ENCODE peak calls at places on chromosomes 7 and 10, in nine cellular contexts. Y is LHCN-M2; N is caudate nucleus; A is activated CD4-positive, alpha-beta T cell treated with anti-CD3 and anti-CD28 coated beads for 48 hours; D is natural killer cell; B is NCI-H82; E is left colon; Z is progenitor cell of endocrine pancreas; F is HFFc6. P is an unnamed sample.

GRCh38 chr7:151017953-151018420 is 6.3 kb downstream of the ATG9B start:
- DNase-seq in D (peak), B (peak), E (peak), F (no peak), Z (peak), Y (no peak), A (peak), N (no peak), P (no peak)

GRCh38 chr7:10703981-10704380 is 269.7 kb upstream of the PHF14 start:
- DNase-seq in E (no peak), F (no peak), D (no peak), B (no peak), Y (no peak), N (no peak), Z (no peak), A (no peak), P (no peak)

GRCh38 chr10:116766241-116767198 is 24.2 kb upstream of the HSPA12A start:
- DNase-seq in Y (no peak), E (no peak), A (no peak), N (no peak), B (no peak), D (no peak), Z (no peak), F (no peak), P (no peak)

GRCh38 chr7:35581564-35581963 is 113.4 kb downstream of the HERPUD2 start:
- DNase-seq in Z (no peak), B (no peak), Y (no peak), F (no peak), D (no peak), A (no peak), E (no peak), N (no peak), P (no peak)

GRCh38 chr10:75432176-75432575 is 752 bp downstream of the LRMDA start:
- DNase-seq in E (peak), B (no peak), D (no peak), Y (no peak), Z (no peak), A (no peak), F (no peak), N (no peak), P (no peak)

GRCh38 chr7:108002726-108003590 is at the start of gene LAMB1:
- DNase-seq in D (no peak), N (no peak), Y (peak), E (peak), F (peak), A (peak), Z (peak), B (peak), P (peak)

GRCh38 chr7:44257618-44258422 is 57.0 kb downstream of the YKT6 start:
- DNase-seq in E (peak), N (no peak), D (peak), F (peak), Y (peak), B (peak), A (peak), Z (no peak), P (peak)

GRCh38 chr7:77538186-77538907 is 1.3 kb downstream of the PTPN12 start:
- DNase-seq in E (peak), B (peak), D (no peak), Z (peak), Y (peak), F (peak), A (no peak), N (no peak), P (peak)

GRCh38 chr7:157549612-157550299 is 213.0 kb downstream of the DNAJB6 start:
- DNase-seq in B (no peak), N (no peak), A (no peak), F (no peak), Y (no peak), D (no peak), E (no peak), Z (no peak), P (no peak)

GRCh38 chr7:98567979-98568378 is 49.1 kb upstream of the NPTX2 start:
- DNase-seq in B (no peak), A (no peak), F (no peak), N (no peak), Y (no peak), D (no peak), Z (no peak), E (no peak), P (no peak)

GRCh38 chr7:135774284-135774683 is 25.7 kb upstream of the FAM180A start:
- DNase-seq in A (no peak), Z (no peak), Y (no peak), D (no peak), F (peak), B (no peak), E (no peak), N (no peak), P (peak)

GRCh38 chr7:6725003-6725402 is 18.3 kb upstream of the ZNF12 start:
- DNase-seq in A (no peak), F (no peak), E (peak), B (no peak), N (no peak), Y (no peak), D (no peak), Z (no peak), P (no peak)

GRCh38 chr10:125264091-125264490 is 103.7 kb upstream of the CTBP2 start:
- DNase-seq in D (no peak), F (no peak), Y (no peak), E (no peak), Z (no peak), N (no peak), A (no peak), B (no peak), P (no peak)

GRCh38 chr7:93160410-93160809 is 12.2 kb upstream of the SAMD9L start:
- DNase-seq in F (peak), E (no peak), Z (no peak), N (no peak), B (no peak), Y (no peak), D (no peak), A (no peak), P (no peak)

GRCh38 chr7:76260171-76260703 is 42.2 kb upstream of the HSPB1 start:
- DNase-seq in B (peak), E (no peak), D (peak), Y (peak), Z (peak), N (no peak), F (no peak), A (peak), P (peak)

GRCh38 chr7:77473240-77474005 is 57.3 kb upstream of the GSAP start:
- DNase-seq in Y (no peak), B (no peak), Z (no peak), F (no peak), E (no peak), N (no peak), D (no peak), A (no peak), P (peak)

GRCh38 chr10:129568562-129569344 is 101.7 kb downstream of the MGMT start:
- DNase-seq in A (peak), N (no peak), B (peak), F (no peak), D (no peak), Y (no peak), Z (no peak), E (no peak), P (no peak)

GRCh38 chr10:119061926-119062325 is 18.7 kb downstream of the EIF3A start:
- DNase-seq in D (no peak), F (no peak), E (no peak), Z (no peak), N (no peak), A (no peak), B (no peak), Y (no peak), P (no peak)

GRCh38 chr10:92822964-92823363 is 25.4 kb upstream of the EXOC6 start:
- DNase-seq in D (no peak), A (no peak), F (no peak), Z (no peak), Y (peak), E (no peak), N (no peak), B (peak), P (no peak)

GRCh38 chr7:26686448-26686981 is 177.9 kb downstream of the SKAP2 start:
- DNase-seq in Z (no peak), N (no peak), E (peak), Y (peak), D (no peak), A (no peak), B (peak), F (peak), P (peak)

GRCh38 chr7:74452748-74453320 is 872 bp upstream of the GTF2IRD1 start:
- DNase-seq in Y (peak), D (no peak), Z (no peak), A (peak), F (peak), E (peak), N (no peak), B (peak), P (peak)

GRCh38 chr7:101990811-101991418 is 173.5 kb downstream of the CUX1 start:
- DNase-seq in F (no peak), N (no peak), E (peak), D (no peak), A (no peak), B (no peak), Y (no peak), Z (no peak), P (no peak)

GRCh38 chr7:32062150-32062549 is 8.1 kb downstream of the PDE1C start:
- DNase-seq in N (no peak), B (peak), Z (peak), A (peak), F (no peak), E (peak), D (no peak), Y (peak), P (peak)

GRCh38 chr7:122965306-122965705 is 30.2 kb downstream of the TAS2R16 start:
- DNase-seq in Y (peak), E (no peak), D (no peak), A (no peak), B (no peak), N (no peak), F (no peak), Z (no peak), P (no peak)

GRCh38 chr7:44286182-44286617 is 39.2 kb downstream of the CAMK2B start:
- DNase-seq in F (no peak), E (peak), A (no peak), B (no peak), N (no peak), Z (peak), Y (no peak), D (peak), P (no peak)

GRCh38 chr7:106187613-106188350 is 75.7 kb upstream of the SYPL1 start:
- DNase-seq in E (no peak), D (no peak), F (no peak), A (no peak), N (no peak), Y (no peak), B (no peak), Z (no peak), P (no peak)

GRCh38 chr10:78852856-78853255 is 215.9 kb upstream of the ZMIZ1 start:
- DNase-seq in Y (peak), E (peak), N (no peak), A (peak), B (peak), F (peak), Z (no peak), D (no peak), P (peak)

P was measured in HCEC 1CT.